ENCODE peak calls at places on chromosome 10, in four cellular contexts. J is GM12878, F is K562, D is HL-60. C is an unnamed sample.

GRCh38 chr10:59138052-59138451 is 38.4 kb upstream of the PHYHIPL start:
- DNase-seq in D (no peak), J (no peak), F (no peak), C (no peak)

GRCh38 chr10:69774596-69774995 is 27.1 kb upstream of the COL13A1 start:
- DNase-seq in D (no peak), F (no peak), J (no peak), C (no peak)

GRCh38 chr10:85611746-85612377 is 754.7 kb downstream of the GRID1 start:
- DNase-seq in F (no peak), J (no peak), D (no peak), C (no peak)

GRCh38 chr10:75718996-75719395 is 287.6 kb downstream of the LRMDA start:
- DNase-seq in D (no peak), J (no peak), F (no peak), C (no peak)

GRCh38 chr10:58755688-58756087 is 243.0 kb downstream of the BICC1 start:
- DNase-seq in J (no peak), F (no peak), D (no peak), C (no peak)

GRCh38 chr10:3620818-3621217 is 164.2 kb downstream of the KLF6 start:
- DNase-seq in F (no peak), J (no peak), D (no peak), C (no peak)

GRCh38 chr10:50990568-50991495 is 83.5 kb upstream of the PRKG1 start:
- DNase-seq in D (no peak), F (no peak), J (no peak), C (no peak)

GRCh38 chr10:75111906-75112703 is 649 bp downstream of the SAMD8 start:
- DNase-seq in J (peak; percentile 30), D (peak; percentile 41), F (peak; percentile 63), C (no peak)

GRCh38 chr10:9786101-9786500 is 1231.6 kb upstream of the CELF2 start:
- DNase-seq in D (no peak), J (no peak), F (no peak), C (no peak)

GRCh38 chr10:121696854-121697253 is 98.6 kb upstream of the FGFR2 start:
- DNase-seq in F (peak; percentile 48), J (no peak), D (peak; percentile 25), C (no peak)

GRCh38 chr10:78843495-78843894 is 225.3 kb upstream of the ZMIZ1 start:
- DNase-seq in F (no peak), J (no peak), D (no peak), C (no peak)

GRCh38 chr10:131977323-131978096 is 4.2 kb downstream of the BNIP3 start:
- DNase-seq in D (no peak), J (no peak), F (no peak), C (no peak)

GRCh38 chr10:73096041-73096451 is 620 bp downstream of the P4HA1 start:
- DNase-seq in F (peak; percentile 55), J (no peak), D (peak; percentile 76), C (no peak)

DNA sequence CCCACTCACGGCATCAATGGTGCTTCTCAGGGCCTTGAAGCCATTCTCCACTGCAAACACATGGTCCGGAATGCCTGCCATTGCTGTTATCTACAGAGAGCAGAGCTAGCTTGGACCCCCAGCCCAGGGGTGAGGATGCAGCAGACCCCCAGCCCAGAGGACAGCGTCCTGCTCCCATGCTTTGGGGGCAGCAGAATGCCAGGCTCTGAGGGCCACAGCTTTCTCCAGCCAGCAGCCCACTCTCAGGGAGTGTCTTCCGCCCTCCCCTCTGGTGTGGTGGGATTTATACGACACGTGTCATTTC is 48.1 kb upstream of the MSMB start:
- DNase-seq in D (no peak), J (no peak), F (no peak), C (no peak)
- TF ChIP-seq SPI1 in D (no peak), J (no peak), F (no peak), C (no peak)

GRCh38 chr10:97531401-97531985 is 32.8 kb downstream of the UBTD1 start:
- DNase-seq in J (no peak), D (no peak), F (no peak), C (no peak)
- TF ChIP-seq SPI1 in J (no peak), D (no peak), F (no peak), C (no peak)

DNA sequence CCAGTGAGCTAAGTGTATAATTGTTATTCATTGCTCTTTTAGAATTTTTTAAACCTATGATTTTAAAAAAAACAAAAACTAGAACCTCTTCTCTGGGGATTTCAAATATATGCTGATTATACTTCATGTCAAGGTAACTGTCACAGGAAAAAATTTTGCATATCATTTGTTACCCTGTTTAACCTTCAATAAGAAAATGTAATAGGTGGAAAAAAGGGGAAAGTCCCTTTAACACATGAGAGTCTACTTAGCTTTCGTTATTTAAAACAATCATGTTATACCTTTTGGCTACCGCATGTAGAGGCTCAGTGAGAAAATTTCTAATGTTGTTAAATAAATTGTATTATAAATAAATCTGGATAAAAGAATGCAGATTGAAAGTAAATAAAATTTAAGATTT is 190.1 kb upstream of the AKR1E2 start:
- DNase-seq in J (no peak), D (no peak), F (no peak), C (no peak)
- TF ChIP-seq SPI1 in J (no peak), D (no peak), F (no peak), C (no peak)

DNA sequence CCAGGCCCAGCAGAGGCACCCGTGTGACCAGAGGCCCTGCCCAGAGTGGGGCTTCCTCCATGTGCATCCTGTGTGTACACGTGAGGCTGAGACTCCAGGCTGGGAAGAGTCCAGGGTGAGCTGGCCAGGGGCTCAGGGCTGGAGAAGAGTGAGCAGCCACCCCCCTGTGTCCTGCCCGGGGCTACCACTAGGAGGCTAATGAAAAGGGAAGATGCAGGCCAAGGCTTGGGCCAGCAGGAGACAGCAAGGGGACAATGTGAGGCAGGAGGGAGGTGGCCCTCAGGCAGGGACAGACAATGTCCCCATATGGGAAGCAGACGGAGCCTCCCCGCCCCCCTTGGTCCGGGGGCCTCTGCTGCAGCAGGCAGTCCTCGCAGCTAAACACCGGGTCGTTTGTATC is 102.0 kb downstream of the HIF1AN start:
- DNase-seq in D (peak; percentile 20), J (no peak), F (peak; percentile 58), C (no peak)
- TF ChIP-seq SPI1 in D (no peak), J (no peak), F (no peak), C (no peak)

GRCh38 chr10:35000936-35001335 is 89.2 kb downstream of the CUL2 start:
- DNase-seq in D (no peak), J (no peak), F (no peak), C (no peak)
- TF ChIP-seq SPI1 in D (no peak), J (no peak), F (no peak), C (no peak)

GRCh38 chr10:28411648-28412047 is 108.8 kb upstream of the MPP7 start:
- DNase-seq in D (no peak), F (no peak), J (no peak), C (no peak)
- TF ChIP-seq SPI1 in D (no peak), F (no peak), J (no peak), C (no peak)

DNA sequence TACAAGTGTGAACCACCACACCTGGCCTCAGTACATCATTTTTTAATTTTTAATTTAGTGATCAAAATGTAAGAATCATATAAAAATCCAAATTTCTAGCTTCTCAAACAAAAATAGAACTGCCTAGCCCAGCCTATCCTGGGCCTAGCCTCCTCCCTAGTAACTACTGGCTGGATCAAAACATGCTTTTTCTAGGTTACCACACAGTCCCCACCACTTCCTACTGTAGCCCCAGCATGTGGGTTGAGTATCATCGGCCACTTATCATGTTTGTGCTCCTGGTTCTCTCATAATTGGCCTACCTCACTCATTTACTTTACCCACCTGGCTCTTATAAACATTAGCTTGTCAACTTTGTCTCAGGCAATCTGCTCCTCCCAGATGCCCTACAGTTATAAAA is 52.9 kb downstream of the DNAJC12 start:
- DNase-seq in F (no peak), J (no peak), D (no peak), C (no peak)
- TF ChIP-seq SPI1 in F (no peak), J (no peak), D (no peak), C (no peak)

DNA sequence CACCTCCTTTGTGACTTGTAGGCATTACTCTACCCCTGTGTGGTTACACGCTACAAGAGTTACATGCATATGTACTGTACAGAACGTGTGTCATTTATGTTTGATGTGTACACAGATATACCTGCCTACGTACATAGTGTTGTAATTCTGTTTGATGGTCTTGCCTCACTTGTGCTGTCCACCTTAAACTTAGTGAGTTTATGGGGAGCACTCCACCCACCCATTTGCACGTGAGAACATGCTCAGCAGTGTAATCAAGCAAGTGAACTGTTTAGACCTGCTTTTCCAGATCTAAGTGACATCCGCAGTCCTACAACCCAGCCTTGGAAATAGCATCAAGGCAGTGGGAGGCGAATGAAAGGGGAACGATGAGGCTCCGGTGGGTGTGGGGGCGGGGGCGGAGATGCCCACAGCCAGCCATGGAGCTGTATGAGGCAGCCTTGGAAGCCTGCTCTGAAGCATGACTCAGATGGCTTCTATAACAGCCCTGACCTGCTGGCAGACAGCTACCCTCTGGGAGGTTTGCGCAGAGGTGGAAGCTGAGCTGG is 52.1 kb downstream of the SUFU start:
- DNase-seq in J (no peak), D (peak; percentile 27), F (no peak), C (no peak)
- TF ChIP-seq SPI1 in J (no peak), D (no peak), F (no peak), C (no peak)

GRCh38 chr10:112558476-112559166 is 111.6 kb downstream of the VTI1A start:
- DNase-seq in D (no peak), J (no peak), F (no peak), C (no peak)
- TF ChIP-seq SPI1 in D (no peak), J (no peak), F (no peak), C (no peak)

DNA sequence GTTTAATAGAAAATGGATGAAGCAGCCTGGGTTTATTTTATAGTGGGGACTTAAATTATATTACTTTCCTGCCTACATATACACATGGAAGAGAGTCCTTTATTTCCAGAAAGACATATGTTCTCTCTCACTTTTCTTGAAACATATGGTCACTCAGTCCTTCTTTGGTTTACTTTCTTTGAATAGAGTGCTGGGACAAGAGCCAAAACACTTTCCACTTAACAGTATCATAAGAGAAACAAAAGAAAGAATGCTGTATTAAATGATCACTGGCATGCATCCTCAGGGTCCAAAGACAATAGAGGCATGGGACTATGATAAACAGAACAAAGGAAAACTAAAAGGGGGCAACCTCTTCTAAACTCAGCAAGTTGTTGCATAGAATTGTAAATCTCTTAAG is 687.4 kb downstream of the SORCS3 start:
- DNase-seq in J (no peak), D (no peak), F (no peak), C (no peak)
- TF ChIP-seq SPI1 in J (no peak), D (no peak), F (no peak), C (no peak)

C was measured in GM12891.